ENCODE peak calls at places on chromosomes 13 and 19, in six cellular contexts. I is heart left ventricle, F is mucosa of descending colon, Y is brain microvascular endothelial cell, S is thoracic aorta, N is fibroblast of pulmonary artery. B is an unnamed sample.

GRCh38 chr19:42158926-42159325 is 26.7 kb upstream of the POU2F2 start:
- DNase-seq in I (no peak), F (no peak), Y (no peak), S (no peak), N (peak), B (peak)

GRCh38 chr13:46995874-46996273 is 99.0 kb upstream of the HTR2A start:
- DNase-seq in I (no peak), F (no peak), Y (no peak), S (no peak), N (no peak), B (no peak)

GRCh38 chr19:19562665-19563347 is 24.7 kb downstream of the CILP2 start:
- DNase-seq in I (no peak), F (no peak), Y (no peak), S (no peak), N (no peak), B (no peak)

GRCh38 chr13:25319781-25320180 is 18.4 kb downstream of the NUP58 start:
- DNase-seq in I (no peak), F (no peak), Y (no peak), S (no peak), N (peak), B (no peak)

GRCh38 chr13:45333973-45334922 is 6.7 kb downstream of the TPT1 start:
- DNase-seq in I (no peak), F (peak), Y (peak), S (no peak), N (peak), B (peak)

GRCh38 chr13:42453091-42453645 is 120.8 kb upstream of the TNFSF11 start:
- DNase-seq in I (no peak), F (no peak), Y (no peak), S (no peak), N (no peak), B (no peak)

GRCh38 chr19:3073159-3073563 is 10.9 kb upstream of the TLE5 start:
- DNase-seq in I (no peak), F (no peak), Y (peak), S (no peak), N (peak), B (peak)

GRCh38 chr13:20672772-20673171 is 30.7 kb upstream of the IL17D start:
- DNase-seq in I (no peak), F (no peak), Y (no peak), S (no peak), N (peak), B (peak)

GRCh38 chr13:23175920-23176319 is 4.9 kb upstream of the SGCG start:
- DNase-seq in I (no peak), F (no peak), Y (no peak), S (no peak), N (peak), B (peak)

GRCh38 chr19:53311044-53311443 is 22.5 kb upstream of the ZNF845 start:
- DNase-seq in I (no peak), F (no peak), Y (no peak), S (no peak), N (no peak), B (no peak)

GRCh38 chr13:110853235-110853721 is 61.6 kb downstream of the ANKRD10 start:
- DNase-seq in I (no peak), F (no peak), Y (peak), S (no peak), N (no peak), B (peak)

GRCh38 chr13:86840250-86841191 is 830.6 kb upstream of the SLITRK5 start:
- DNase-seq in I (no peak), F (no peak), Y (no peak), S (no peak), N (no peak), B (no peak)

GRCh38 chr13:99285432-99286182 is 21.6 kb downstream of the GPR183 start:
- DNase-seq in I (no peak), F (no peak), Y (no peak), S (no peak), N (no peak), B (no peak)

GRCh38 chr13:50676602-50677001 is 166.9 kb downstream of the DLEU7 start:
- DNase-seq in I (no peak), F (no peak), Y (peak), S (no peak), N (peak), B (peak)

GRCh38 chr19:27822336-27822735 is 1390.6 kb downstream of the UQCRFS1 start:
- DNase-seq in I (no peak), F (no peak), Y (no peak), S (no peak), N (no peak), B (peak)

GRCh38 chr13:19088416-19088815 is 93.2 kb downstream of the TUBA3C start:
- DNase-seq in I (no peak), F (no peak), Y (no peak), S (no peak), N (no peak), B (no peak)

GRCh38 chr19:47481460-47482052 is 2.5 kb downstream of the KPTN start:
- DNase-seq in I (no peak), F (no peak), Y (no peak), S (no peak), N (no peak), B (no peak)

GRCh38 chr19:44072543-44073401 is 813 bp downstream of the ZNF284 start:
- DNase-seq in I (no peak), F (peak), Y (no peak), S (no peak), N (peak), B (peak)

GRCh38 chr13:79604752-79605151 is 123.8 kb downstream of the NDFIP2 start:
- DNase-seq in I (no peak), F (no peak), Y (no peak), S (no peak), N (peak), B (peak)

GRCh38 chr19:56595548-56595899 is 422 bp downstream of the ZNF71 start:
- DNase-seq in I (no peak), F (no peak), Y (peak), S (no peak), N (peak), B (no peak)

GRCh38 chr19:798415-799075 is 1.3 kb downstream of the PTBP1 start:
- DNase-seq in I (peak), F (peak), Y (no peak), S (no peak), N (no peak), B (no peak)

GRCh38 chr19:54473071-54473941 is at the start of gene CDC42EP5:
- DNase-seq in I (peak), F (peak), Y (peak), S (no peak), N (peak), B (peak)

GRCh38 chr19:28727133-28727834 is 485.7 kb downstream of the UQCRFS1 start:
- DNase-seq in I (no peak), F (peak), Y (no peak), S (no peak), N (peak), B (peak)

GRCh38 chr19:46049597-46049996 is 8.8 kb upstream of the IGFL4 start:
- DNase-seq in I (no peak), F (peak), Y (no peak), S (no peak), N (no peak), B (no peak)

GRCh38 chr19:2476451-2477140 is 669 bp downstream of the GADD45B start:
- DNase-seq in I (peak), F (peak), Y (peak), S (no peak), N (peak), B (peak)

GRCh38 chr13:41352935-41353801 is 42.1 kb downstream of the NAA16 start:
- DNase-seq in I (no peak), F (peak), Y (peak), S (no peak), N (peak), B (peak)

GRCh38 chr19:35712910-35713845 is 4.6 kb upstream of the KMT2B start:
- DNase-seq in I (no peak), F (no peak), Y (no peak), S (no peak), N (no peak), B (no peak)

GRCh38 chr13:28059214-28059613 is 41.2 kb downstream of the FLT3 start:
- DNase-seq in I (no peak), F (peak), Y (peak), S (no peak), N (peak), B (peak)

GRCh38 chr13:80338781-80339577 is 1.9 kb downstream of the SPRY2 start:
- DNase-seq in I (peak), F (peak), Y (peak), S (peak), N (peak), B (peak)

GRCh38 chr13:51349016-51349415 is 9.5 kb downstream of the SERPINE3 start:
- DNase-seq in I (no peak), F (no peak), Y (no peak), S (no peak), N (peak), B (no peak)

GRCh38 chr13:112645327-112645914 is 44.4 kb upstream of the ATP11A start:
- DNase-seq in I (no peak), F (no peak), Y (no peak), S (no peak), N (no peak), B (no peak)

GRCh38 chr19:14089412-14089661 is 1.2 kb downstream of the SAMD1 start:
- DNase-seq in I (no peak), F (no peak), Y (no peak), S (no peak), N (peak), B (peak)

GRCh38 chr13:94323746-94324408 is 155.6 kb downstream of the DCT start:
- DNase-seq in I (no peak), F (no peak), Y (no peak), S (no peak), N (no peak), B (no peak)

GRCh38 chr19:39299832-39300231 is 3.6 kb downstream of the IFNL1 start:
- DNase-seq in I (no peak), F (no peak), Y (no peak), S (no peak), N (no peak), B (no peak)

GRCh38 chr13:80871481-80871880 is 530.6 kb upstream of the SPRY2 start:
- DNase-seq in I (no peak), F (no peak), Y (peak), S (no peak), N (peak), B (peak)

GRCh38 chr19:46133777-46134231 is 9.3 kb upstream of the IGFL3 start:
- DNase-seq in I (no peak), F (no peak), Y (peak), S (no peak), N (peak), B (no peak)

GRCh38 chr19:47719047-47719885 is 6.0 kb downstream of the EHD2 start:
- DNase-seq in I (peak), F (peak), Y (peak), S (peak), N (peak), B (peak)

GRCh38 chr19:35460608-35461007 is 12.6 kb downstream of the FFAR2 start:
- DNase-seq in I (no peak), F (no peak), Y (no peak), S (no peak), N (no peak), B (no peak)

GRCh38 chr19:7975037-7975436 is 30.4 kb downstream of the ELAVL1 start:
- DNase-seq in I (peak), F (no peak), Y (no peak), S (no peak), N (no peak), B (no peak)

GRCh38 chr13:100828226-100828625 is 153.6 kb upstream of the TMTC4 start:
- DNase-seq in I (no peak), F (no peak), Y (no peak), S (no peak), N (no peak), B (no peak)
- TF ChIP-seq CTCF in I (no peak), F (no peak), Y (peak), S (no peak), N (no peak), B (no peak)

GRCh38 chr13:114044486-114044885 is 70.6 kb upstream of the C13orf46 start:
- DNase-seq in I (no peak), F (no peak), Y (no peak), S (no peak), N (peak), B (no peak)

GRCh38 chr13:114047358-114047881 is 73.5 kb upstream of the C13orf46 start:
- DNase-seq in I (no peak), F (no peak), Y (no peak), S (no peak), N (no peak), B (no peak)

GRCh38 chr13:114046447-114046846 is 72.6 kb upstream of the C13orf46 start:
- DNase-seq in I (no peak), F (no peak), Y (no peak), S (no peak), N (no peak), B (no peak)

GRCh38 chr13:114043421-114044053 is 69.7 kb upstream of the C13orf46 start:
- DNase-seq in I (peak), F (peak), Y (peak), S (no peak), N (peak), B (peak)

DNA sequence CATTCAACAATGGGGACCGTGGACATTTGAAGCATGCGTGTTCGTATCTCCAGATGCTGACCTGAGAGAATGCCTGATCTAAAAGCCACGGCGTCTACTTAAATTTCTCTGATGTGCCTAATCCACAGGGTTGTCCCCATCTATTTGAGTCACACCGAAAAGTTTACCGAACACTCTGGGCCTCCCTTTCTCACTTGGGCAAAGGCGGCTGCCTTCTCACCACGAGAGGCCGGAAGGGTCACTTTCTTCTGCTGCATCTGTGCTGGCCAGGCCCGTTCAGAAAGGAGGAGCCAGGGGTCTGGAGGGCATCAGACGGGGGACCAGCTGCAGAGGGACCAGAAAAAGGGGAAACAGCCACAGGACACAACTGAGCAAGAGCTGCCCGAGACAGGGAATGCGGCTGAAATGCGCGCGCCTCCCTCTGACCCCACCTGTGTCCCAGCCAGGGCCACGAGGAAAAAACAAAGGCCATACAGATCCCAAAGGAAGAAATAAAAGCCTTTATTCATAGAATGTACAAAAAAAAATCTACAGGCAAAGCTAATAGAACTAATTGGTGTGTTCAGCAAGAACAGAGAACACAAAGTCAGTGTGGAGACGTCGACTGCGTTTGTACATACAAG is 71.3 kb upstream of the C13orf46 start:
- DNase-seq in I (no peak), F (no peak), Y (no peak), S (no peak), N (no peak), B (no peak)
- H3K4me3 ChIP-seq in I (no peak), F (no peak), Y (no peak), S (no peak), N (no peak), B (no peak)

GRCh38 chr19:20923077-20923871 is at the start of gene ZNF85:
- DNase-seq in I (peak), F (peak), Y (peak), S (peak), N (peak), B (peak)
- TF ChIP-seq CTCF in I (no peak), F (no peak), Y (no peak), S (no peak), N (no peak), B (no peak)

GRCh38 chr13:37058801-37059135 is 720 bp downstream of the SUPT20H start:
- DNase-seq in I (no peak), F (peak), Y (peak), S (no peak), N (no peak), B (peak)
- H3K4me3 ChIP-seq in I (peak), F (peak), Y (peak), S (peak), N (peak), B (peak)

GRCh38 chr13:44266305-44266704 is 107.3 kb upstream of the SERP2 start:
- DNase-seq in I (no peak), F (no peak), Y (no peak), S (no peak), N (no peak), B (no peak)
- TF ChIP-seq CTCF in I (no peak), F (no peak), Y (no peak), S (no peak), N (no peak), B (no peak)

GRCh38 chr13:107765724-107766436 is 449.5 kb downstream of the LIG4 start:
- DNase-seq in I (no peak), F (no peak), Y (no peak), S (no peak), N (peak), B (no peak)
- H3K4me3 ChIP-seq in I (no peak), F (no peak), Y (no peak), S (no peak), N (no peak), B (no peak)

B was measured in cardiac fibroblast.